ENCODE peak calls at places on chromosome 20, in four cellular contexts. One of them, this sample, is unnamed.

GRCh38 chr20:3839328-3839727 is 7.3 kb upstream of the MAVS start:
- DNase-seq in activated T-cell treated with anti-CD3 and anti-CD28 coated beads for 1 hour: no peak
- DNase-seq in H54: no peak
- DNase-seq in activated CD4-positive, alpha-beta memory T cell treated with anti-CD3 and anti-CD28 coated beads, Interleukin-2, amount 10 ng/mL, durations not matched to agents 7 days and 5 days: no peak
- DNase-seq in this sample: no peak

GRCh38 chr20:6819599-6819998 is 52.1 kb downstream of the BMP2 start:
- DNase-seq in activated T-cell treated with anti-CD3 and anti-CD28 coated beads for 1 hour: no peak
- DNase-seq in H54: no peak
- DNase-seq in activated CD4-positive, alpha-beta memory T cell treated with anti-CD3 and anti-CD28 coated beads, Interleukin-2, amount 10 ng/mL, durations not matched to agents 7 days and 5 days: no peak
- DNase-seq in this sample: peak

GRCh38 chr20:51062065-51062464 is 39.2 kb upstream of the KCNG1 start:
- DNase-seq in activated T-cell treated with anti-CD3 and anti-CD28 coated beads for 1 hour: no peak
- DNase-seq in H54: no peak
- DNase-seq in activated CD4-positive, alpha-beta memory T cell treated with anti-CD3 and anti-CD28 coated beads, Interleukin-2, amount 10 ng/mL, durations not matched to agents 7 days and 5 days: no peak
- DNase-seq in this sample: peak

GRCh38 chr20:1907586-1907985 is 12.4 kb downstream of the SIRPA start:
- DNase-seq in activated T-cell treated with anti-CD3 and anti-CD28 coated beads for 1 hour: no peak
- DNase-seq in H54: peak
- DNase-seq in activated CD4-positive, alpha-beta memory T cell treated with anti-CD3 and anti-CD28 coated beads, Interleukin-2, amount 10 ng/mL, durations not matched to agents 7 days and 5 days: no peak
- DNase-seq in this sample: peak

GRCh38 chr20:19661717-19662637 is 96.1 kb upstream of the RIN2 start:
- DNase-seq in activated T-cell treated with anti-CD3 and anti-CD28 coated beads for 1 hour: no peak
- DNase-seq in H54: peak
- DNase-seq in activated CD4-positive, alpha-beta memory T cell treated with anti-CD3 and anti-CD28 coated beads, Interleukin-2, amount 10 ng/mL, durations not matched to agents 7 days and 5 days: peak
- DNase-seq in this sample: peak

GRCh38 chr20:21609221-21609620 is 95.4 kb upstream of the NKX2-2 start:
- DNase-seq in activated T-cell treated with anti-CD3 and anti-CD28 coated beads for 1 hour: no peak
- DNase-seq in H54: peak
- DNase-seq in activated CD4-positive, alpha-beta memory T cell treated with anti-CD3 and anti-CD28 coated beads, Interleukin-2, amount 10 ng/mL, durations not matched to agents 7 days and 5 days: no peak
- DNase-seq in this sample: peak

GRCh38 chr20:24737212-24737850 is 211.7 kb upstream of the CST7 start:
- DNase-seq in activated T-cell treated with anti-CD3 and anti-CD28 coated beads for 1 hour: no peak
- DNase-seq in H54: no peak
- DNase-seq in activated CD4-positive, alpha-beta memory T cell treated with anti-CD3 and anti-CD28 coated beads, Interleukin-2, amount 10 ng/mL, durations not matched to agents 7 days and 5 days: no peak
- DNase-seq in this sample: no peak

GRCh38 chr20:2109425-2110210 is 8.0 kb downstream of the STK35 start:
- DNase-seq in activated T-cell treated with anti-CD3 and anti-CD28 coated beads for 1 hour: no peak
- DNase-seq in H54: no peak
- DNase-seq in activated CD4-positive, alpha-beta memory T cell treated with anti-CD3 and anti-CD28 coated beads, Interleukin-2, amount 10 ng/mL, durations not matched to agents 7 days and 5 days: no peak
- DNase-seq in this sample: no peak

GRCh38 chr20:51447097-51447764 is 95.3 kb downstream of the NFATC2 start:
- DNase-seq in activated T-cell treated with anti-CD3 and anti-CD28 coated beads for 1 hour: no peak
- DNase-seq in H54: peak
- DNase-seq in activated CD4-positive, alpha-beta memory T cell treated with anti-CD3 and anti-CD28 coated beads, Interleukin-2, amount 10 ng/mL, durations not matched to agents 7 days and 5 days: no peak
- DNase-seq in this sample: peak

GRCh38 chr20:46975976-46976375 is 81.3 kb downstream of the EYA2 start:
- DNase-seq in activated T-cell treated with anti-CD3 and anti-CD28 coated beads for 1 hour: no peak
- DNase-seq in H54: no peak
- DNase-seq in activated CD4-positive, alpha-beta memory T cell treated with anti-CD3 and anti-CD28 coated beads, Interleukin-2, amount 10 ng/mL, durations not matched to agents 7 days and 5 days: no peak
- DNase-seq in this sample: no peak

GRCh38 chr20:61599061-61599930 is 347.2 kb downstream of the CDH4 start:
- DNase-seq in activated T-cell treated with anti-CD3 and anti-CD28 coated beads for 1 hour: no peak
- DNase-seq in H54: no peak
- DNase-seq in activated CD4-positive, alpha-beta memory T cell treated with anti-CD3 and anti-CD28 coated beads, Interleukin-2, amount 10 ng/mL, durations not matched to agents 7 days and 5 days: no peak
- DNase-seq in this sample: no peak

GRCh38 chr20:1010659-1011058 is 8.5 kb upstream of the RSPO4 start:
- DNase-seq in activated T-cell treated with anti-CD3 and anti-CD28 coated beads for 1 hour: no peak
- DNase-seq in H54: no peak
- DNase-seq in activated CD4-positive, alpha-beta memory T cell treated with anti-CD3 and anti-CD28 coated beads, Interleukin-2, amount 10 ng/mL, durations not matched to agents 7 days and 5 days: no peak
- DNase-seq in this sample: no peak

GRCh38 chr20:41058674-41059008 is 30.0 kb downstream of the TOP1 start:
- DNase-seq in activated T-cell treated with anti-CD3 and anti-CD28 coated beads for 1 hour: no peak
- DNase-seq in H54: no peak
- DNase-seq in activated CD4-positive, alpha-beta memory T cell treated with anti-CD3 and anti-CD28 coated beads, Interleukin-2, amount 10 ng/mL, durations not matched to agents 7 days and 5 days: no peak
- DNase-seq in this sample: no peak

GRCh38 chr20:63968928-63969760 is 586 bp downstream of the ZNF512B start:
- DNase-seq in activated T-cell treated with anti-CD3 and anti-CD28 coated beads for 1 hour: no peak
- DNase-seq in H54: no peak
- DNase-seq in activated CD4-positive, alpha-beta memory T cell treated with anti-CD3 and anti-CD28 coated beads, Interleukin-2, amount 10 ng/mL, durations not matched to agents 7 days and 5 days: no peak
- DNase-seq in this sample: no peak

GRCh38 chr20:18504479-18505060 is 3.2 kb upstream of the SEC23B start:
- DNase-seq in activated T-cell treated with anti-CD3 and anti-CD28 coated beads for 1 hour: no peak
- DNase-seq in H54: no peak
- DNase-seq in activated CD4-positive, alpha-beta memory T cell treated with anti-CD3 and anti-CD28 coated beads, Interleukin-2, amount 10 ng/mL, durations not matched to agents 7 days and 5 days: no peak
- DNase-seq in this sample: no peak

GRCh38 chr20:50191065-50191565 is 485 bp downstream of the CEBPB start:
- DNase-seq in activated T-cell treated with anti-CD3 and anti-CD28 coated beads for 1 hour: peak
- DNase-seq in H54: no peak
- DNase-seq in activated CD4-positive, alpha-beta memory T cell treated with anti-CD3 and anti-CD28 coated beads, Interleukin-2, amount 10 ng/mL, durations not matched to agents 7 days and 5 days: peak
- DNase-seq in this sample: no peak

GRCh38 chr20:25286917-25287316 is 39.0 kb downstream of the PYGB start:
- DNase-seq in activated T-cell treated with anti-CD3 and anti-CD28 coated beads for 1 hour: no peak
- DNase-seq in H54: no peak
- DNase-seq in activated CD4-positive, alpha-beta memory T cell treated with anti-CD3 and anti-CD28 coated beads, Interleukin-2, amount 10 ng/mL, durations not matched to agents 7 days and 5 days: no peak
- DNase-seq in this sample: no peak

GRCh38 chr20:47620808-47621805 is 119.4 kb downstream of the NCOA3 start:
- DNase-seq in activated T-cell treated with anti-CD3 and anti-CD28 coated beads for 1 hour: no peak
- DNase-seq in H54: no peak
- DNase-seq in activated CD4-positive, alpha-beta memory T cell treated with anti-CD3 and anti-CD28 coated beads, Interleukin-2, amount 10 ng/mL, durations not matched to agents 7 days and 5 days: no peak
- DNase-seq in this sample: peak

GRCh38 chr20:34891166-34892062 is 15.0 kb downstream of the ACSS2 start:
- DNase-seq in activated T-cell treated with anti-CD3 and anti-CD28 coated beads for 1 hour: no peak
- DNase-seq in H54: no peak
- DNase-seq in activated CD4-positive, alpha-beta memory T cell treated with anti-CD3 and anti-CD28 coated beads, Interleukin-2, amount 10 ng/mL, durations not matched to agents 7 days and 5 days: no peak
- DNase-seq in this sample: peak

GRCh38 chr20:35515949-35516645 is 13.4 kb downstream of the C20orf173 start:
- DNase-seq in activated T-cell treated with anti-CD3 and anti-CD28 coated beads for 1 hour: no peak
- DNase-seq in H54: peak
- DNase-seq in activated CD4-positive, alpha-beta memory T cell treated with anti-CD3 and anti-CD28 coated beads, Interleukin-2, amount 10 ng/mL, durations not matched to agents 7 days and 5 days: no peak
- DNase-seq in this sample: peak

GRCh38 chr20:16701296-16701695 is 28.5 kb upstream of the SNRPB2 start:
- DNase-seq in activated T-cell treated with anti-CD3 and anti-CD28 coated beads for 1 hour: peak
- DNase-seq in H54: no peak
- DNase-seq in activated CD4-positive, alpha-beta memory T cell treated with anti-CD3 and anti-CD28 coated beads, Interleukin-2, amount 10 ng/mL, durations not matched to agents 7 days and 5 days: peak
- DNase-seq in this sample: peak

GRCh38 chr20:51760905-51761544 is 7.2 kb downstream of the ATP9A start:
- DNase-seq in activated T-cell treated with anti-CD3 and anti-CD28 coated beads for 1 hour: no peak
- DNase-seq in H54: peak
- DNase-seq in activated CD4-positive, alpha-beta memory T cell treated with anti-CD3 and anti-CD28 coated beads, Interleukin-2, amount 10 ng/mL, durations not matched to agents 7 days and 5 days: no peak
- DNase-seq in this sample: peak

GRCh38 chr20:62595491-62595890 is 46.8 kb upstream of the SLCO4A1 start:
- DNase-seq in activated T-cell treated with anti-CD3 and anti-CD28 coated beads for 1 hour: no peak
- DNase-seq in H54: peak
- DNase-seq in activated CD4-positive, alpha-beta memory T cell treated with anti-CD3 and anti-CD28 coated beads, Interleukin-2, amount 10 ng/mL, durations not matched to agents 7 days and 5 days: peak
- DNase-seq in this sample: peak

GRCh38 chr20:22717466-22717865 is 133.1 kb upstream of the FOXA2 start:
- DNase-seq in activated T-cell treated with anti-CD3 and anti-CD28 coated beads for 1 hour: no peak
- DNase-seq in H54: no peak
- DNase-seq in activated CD4-positive, alpha-beta memory T cell treated with anti-CD3 and anti-CD28 coated beads, Interleukin-2, amount 10 ng/mL, durations not matched to agents 7 days and 5 days: no peak
- DNase-seq in this sample: peak

GRCh38 chr20:9590189-9590588 is 75.8 kb downstream of the LAMP5 start:
- DNase-seq in activated T-cell treated with anti-CD3 and anti-CD28 coated beads for 1 hour: no peak
- DNase-seq in H54: no peak
- DNase-seq in activated CD4-positive, alpha-beta memory T cell treated with anti-CD3 and anti-CD28 coated beads, Interleukin-2, amount 10 ng/mL, durations not matched to agents 7 days and 5 days: no peak
- DNase-seq in this sample: peak

GRCh38 chr20:1895674-1896496 is 678 bp downstream of the SIRPA start:
- DNase-seq in activated T-cell treated with anti-CD3 and anti-CD28 coated beads for 1 hour: no peak
- DNase-seq in H54: no peak
- DNase-seq in activated CD4-positive, alpha-beta memory T cell treated with anti-CD3 and anti-CD28 coated beads, Interleukin-2, amount 10 ng/mL, durations not matched to agents 7 days and 5 days: no peak
- DNase-seq in this sample: no peak

GRCh38 chr20:48329676-48330644 is 497.8 kb downstream of the PREX1 start:
- DNase-seq in activated T-cell treated with anti-CD3 and anti-CD28 coated beads for 1 hour: no peak
- DNase-seq in H54: no peak
- DNase-seq in activated CD4-positive, alpha-beta memory T cell treated with anti-CD3 and anti-CD28 coated beads, Interleukin-2, amount 10 ng/mL, durations not matched to agents 7 days and 5 days: no peak
- DNase-seq in this sample: no peak

GRCh38 chr20:54029176-54029575 is 41.2 kb downstream of the BCAS1 start:
- DNase-seq in activated T-cell treated with anti-CD3 and anti-CD28 coated beads for 1 hour: no peak
- DNase-seq in H54: no peak
- DNase-seq in activated CD4-positive, alpha-beta memory T cell treated with anti-CD3 and anti-CD28 coated beads, Interleukin-2, amount 10 ng/mL, durations not matched to agents 7 days and 5 days: no peak
- DNase-seq in this sample: no peak

GRCh38 chr20:19628570-19629134 is 129.4 kb upstream of the RIN2 start:
- DNase-seq in activated T-cell treated with anti-CD3 and anti-CD28 coated beads for 1 hour: no peak
- DNase-seq in H54: peak
- DNase-seq in activated CD4-positive, alpha-beta memory T cell treated with anti-CD3 and anti-CD28 coated beads, Interleukin-2, amount 10 ng/mL, durations not matched to agents 7 days and 5 days: peak
- DNase-seq in this sample: peak

GRCh38 chr20:47784599-47785320 is 521 bp downstream of the SULF2 start:
- DNase-seq in activated T-cell treated with anti-CD3 and anti-CD28 coated beads for 1 hour: no peak
- DNase-seq in H54: no peak
- DNase-seq in activated CD4-positive, alpha-beta memory T cell treated with anti-CD3 and anti-CD28 coated beads, Interleukin-2, amount 10 ng/mL, durations not matched to agents 7 days and 5 days: no peak
- DNase-seq in this sample: peak

GRCh38 chr20:23086931-23087411 is 847 bp upstream of the CD93 start:
- DNase-seq in activated T-cell treated with anti-CD3 and anti-CD28 coated beads for 1 hour: no peak
- DNase-seq in H54: no peak
- DNase-seq in activated CD4-positive, alpha-beta memory T cell treated with anti-CD3 and anti-CD28 coated beads, Interleukin-2, amount 10 ng/mL, durations not matched to agents 7 days and 5 days: no peak
- DNase-seq in this sample: no peak

GRCh38 chr20:7585126-7585679 is 355.1 kb downstream of the HAO1 start:
- DNase-seq in activated T-cell treated with anti-CD3 and anti-CD28 coated beads for 1 hour: no peak
- DNase-seq in H54: no peak
- DNase-seq in activated CD4-positive, alpha-beta memory T cell treated with anti-CD3 and anti-CD28 coated beads, Interleukin-2, amount 10 ng/mL, durations not matched to agents 7 days and 5 days: no peak
- DNase-seq in this sample: no peak

GRCh38 chr20:58618694-58619540 is 32.2 kb upstream of the STX16 start:
- DNase-seq in activated T-cell treated with anti-CD3 and anti-CD28 coated beads for 1 hour: no peak
- DNase-seq in H54: no peak
- DNase-seq in activated CD4-positive, alpha-beta memory T cell treated with anti-CD3 and anti-CD28 coated beads, Interleukin-2, amount 10 ng/mL, durations not matched to agents 7 days and 5 days: no peak
- DNase-seq in this sample: no peak

GRCh38 chr20:38208523-38208922 is 43.5 kb upstream of the TGM2 start:
- DNase-seq in activated T-cell treated with anti-CD3 and anti-CD28 coated beads for 1 hour: no peak
- DNase-seq in H54: no peak
- DNase-seq in activated CD4-positive, alpha-beta memory T cell treated with anti-CD3 and anti-CD28 coated beads, Interleukin-2, amount 10 ng/mL, durations not matched to agents 7 days and 5 days: no peak
- DNase-seq in this sample: no peak

GRCh38 chr20:23533161-23533560 is 35.1 kb downstream of the CST9L start:
- DNase-seq in activated T-cell treated with anti-CD3 and anti-CD28 coated beads for 1 hour: no peak
- DNase-seq in H54: no peak
- DNase-seq in activated CD4-positive, alpha-beta memory T cell treated with anti-CD3 and anti-CD28 coated beads, Interleukin-2, amount 10 ng/mL, durations not matched to agents 7 days and 5 days: no peak
- DNase-seq in this sample: no peak